ENCODE peak calls at places on chromosome 19, in nine cellular contexts. L is neural progenitor cell; M is astrocyte; G is neuronal stem cell; P is astrocyte of the spinal cord; H is CD8-positive, alpha-beta T cell; I is ovary; T is AG10803; D is fibroblast of mammary gland. O is an unnamed sample.

GRCh38 chr19:45508931-45509691 is 1.8 kb downstream of the VASP start:
- DNase-seq in L (peak), M (peak), G (peak), P (peak), H (no peak), I (peak), T (peak), D (peak), O (peak)

GRCh38 chr19:47437500-47437899 is 18.2 kb upstream of the MEIS3 start:
- DNase-seq in L (peak), M (no peak), G (no peak), P (no peak), H (no peak), I (no peak), T (no peak), D (no peak), O (no peak)

GRCh38 chr19:30222428-30222873 is 149.7 kb upstream of the ZNF536 start:
- DNase-seq in L (peak), M (no peak), G (no peak), P (no peak), H (no peak), I (no peak), T (no peak), D (no peak), O (no peak)

GRCh38 chr19:21571316-21571715 is 65.9 kb downstream of the ZNF429 start:
- DNase-seq in L (no peak), M (no peak), G (no peak), P (no peak), H (no peak), I (no peak), T (no peak), D (no peak), O (no peak)

GRCh38 chr19:48569814-48570213 is 17.8 kb downstream of the SULT2B1 start:
- DNase-seq in L (peak), M (peak), G (no peak), P (peak), H (no peak), I (no peak), T (peak), D (peak), O (no peak)

GRCh38 chr19:12112701-12113100 is 27.4 kb downstream of the ZNF20 start:
- DNase-seq in L (no peak), M (no peak), G (no peak), P (no peak), H (no peak), I (no peak), T (no peak), D (no peak), O (no peak)

GRCh38 chr19:39397360-39398296 is 6.5 kb downstream of the MED29 start:
- DNase-seq in L (peak), M (peak), G (no peak), P (peak), H (peak), I (peak), T (peak), D (peak), O (peak)

GRCh38 chr19:43560687-43561086 is 14.6 kb downstream of the XRCC1 start:
- DNase-seq in L (no peak), M (no peak), G (no peak), P (peak), H (no peak), I (no peak), T (no peak), D (peak), O (peak)

GRCh38 chr19:39413269-39413902 is 917 bp downstream of the PLEKHG2 start:
- DNase-seq in L (peak), M (no peak), G (no peak), P (peak), H (no peak), I (peak), T (peak), D (peak), O (no peak)

GRCh38 chr19:48618278-48618915 is 581 bp downstream of the RPL18 start:
- DNase-seq in L (no peak), M (no peak), G (no peak), P (no peak), H (no peak), I (peak), T (no peak), D (no peak), O (no peak)

GRCh38 chr19:48501961-48502719 is 9.5 kb downstream of the LMTK3 start:
- DNase-seq in L (peak), M (no peak), G (peak), P (no peak), H (peak), I (no peak), T (no peak), D (peak), O (peak)

GRCh38 chr19:1624458-1624857 is 19.2 kb upstream of the UQCR11 start:
- DNase-seq in L (peak), M (peak), G (peak), P (peak), H (peak), I (no peak), T (peak), D (peak), O (peak)

GRCh38 chr19:35347930-35348298 is 212 bp downstream of the FFAR1 start:
- DNase-seq in L (no peak), M (no peak), G (no peak), P (no peak), H (no peak), I (peak), T (no peak), D (no peak), O (no peak)

GRCh38 chr19:8835446-8835845 is 3.3 kb downstream of the MBD3L1 start:
- DNase-seq in L (no peak), M (no peak), G (no peak), P (no peak), H (no peak), I (no peak), T (no peak), D (no peak), O (no peak)

GRCh38 chr19:34985249-34986022 is 14.7 kb upstream of the GRAMD1A start:
- DNase-seq in L (peak), M (peak), G (no peak), P (no peak), H (no peak), I (no peak), T (peak), D (peak), O (peak)

GRCh38 chr19:42497492-42498226 is 30.6 kb downstream of the CEACAM1 start:
- DNase-seq in L (no peak), M (no peak), G (no peak), P (no peak), H (no peak), I (no peak), T (no peak), D (no peak), O (no peak)

GRCh38 chr19:42345191-42345812 is 19.9 kb downstream of the MEGF8 start:
- DNase-seq in L (no peak), M (no peak), G (no peak), P (no peak), H (no peak), I (no peak), T (peak), D (peak), O (no peak)

GRCh38 chr19:51020988-51021651 is 1.6 kb upstream of the KLK10 start:
- DNase-seq in L (peak), M (peak), G (peak), P (peak), H (no peak), I (no peak), T (peak), D (peak), O (peak)

GRCh38 chr19:1651061-1651547 is 1.3 kb downstream of the TCF3 start:
- DNase-seq in L (peak), M (no peak), G (peak), P (no peak), H (peak), I (peak), T (peak), D (peak), O (no peak)

GRCh38 chr19:19155495-19156219 is 14.4 kb downstream of the MEF2B start:
- DNase-seq in L (no peak), M (no peak), G (no peak), P (no peak), H (no peak), I (no peak), T (no peak), D (no peak), O (no peak)

GRCh38 chr19:46976845-46977320 is 42.8 kb upstream of the NPAS1 start:
- DNase-seq in L (peak), M (peak), G (peak), P (peak), H (no peak), I (no peak), T (peak), D (peak), O (no peak)

GRCh38 chr19:47353307-47353712 is 4.2 kb downstream of the DHX34 start:
- DNase-seq in L (no peak), M (no peak), G (no peak), P (no peak), H (no peak), I (no peak), T (no peak), D (no peak), O (no peak)

GRCh38 chr19:48108997-48109782 is 1.4 kb downstream of the PLA2G4C start:
- DNase-seq in L (no peak), M (no peak), G (no peak), P (no peak), H (no peak), I (no peak), T (no peak), D (no peak), O (no peak)

GRCh38 chr19:1837625-1838105 is 10.6 kb downstream of the REXO1 start:
- DNase-seq in L (peak), M (no peak), G (no peak), P (no peak), H (no peak), I (no peak), T (no peak), D (peak), O (no peak)

GRCh38 chr19:3448616-3449334 is 31.6 kb downstream of the SMIM24 start:
- DNase-seq in L (no peak), M (no peak), G (no peak), P (no peak), H (no peak), I (no peak), T (no peak), D (no peak), O (no peak)

GRCh38 chr19:37936886-37937285 is 29.9 kb downstream of the SIPA1L3 start:
- DNase-seq in L (no peak), M (no peak), G (no peak), P (no peak), H (no peak), I (no peak), T (no peak), D (no peak), O (no peak)

GRCh38 chr19:52336117-52336811 is at the start of gene ZNF610:
- DNase-seq in L (peak), M (peak), G (peak), P (peak), H (peak), I (peak), T (peak), D (peak), O (peak)

GRCh38 chr19:43651758-43652545 is 12.3 kb upstream of the CADM4 start:
- DNase-seq in L (peak), M (peak), G (no peak), P (peak), H (peak), I (peak), T (peak), D (peak), O (peak)

GRCh38 chr19:1863638-1864479 is 480 bp upstream of the KLF16 start:
- DNase-seq in L (peak), M (peak), G (peak), P (peak), H (peak), I (peak), T (peak), D (peak), O (peak)

GRCh38 chr19:54554006-54554405 is 19.6 kb upstream of the LILRA2 start:
- DNase-seq in L (no peak), M (no peak), G (no peak), P (no peak), H (no peak), I (no peak), T (no peak), D (no peak), O (no peak)

GRCh38 chr19:22831211-22831610 is 880 bp upstream of the ZNF723 start:
- DNase-seq in L (no peak), M (no peak), G (no peak), P (no peak), H (no peak), I (no peak), T (no peak), D (no peak), O (no peak)
- H3K4me3 ChIP-seq in L (no peak), M (no peak), G (no peak), P (no peak), H (no peak), I (no peak), T (no peak), D (no peak), O (no peak)

GRCh38 chr19:10010939-10011338 is 635 bp upstream of the COL5A3 start:
- DNase-seq in L (no peak), M (no peak), G (no peak), P (no peak), H (no peak), I (no peak), T (no peak), D (no peak), O (no peak)

GRCh38 chr19:10009714-10010224 is 535 bp downstream of the COL5A3 start:
- DNase-seq in L (no peak), M (no peak), G (no peak), P (no peak), H (no peak), I (no peak), T (peak), D (peak), O (peak)

GRCh38 chr19:10007811-10008211 is 2.5 kb downstream of the COL5A3 start:
- DNase-seq in L (no peak), M (peak), G (no peak), P (peak), H (no peak), I (no peak), T (peak), D (peak), O (no peak)

GRCh38 chr19:10010247-10010691 is at the start of gene COL5A3:
- DNase-seq in L (peak), M (no peak), G (no peak), P (no peak), H (no peak), I (peak), T (peak), D (peak), O (peak)

DNA sequence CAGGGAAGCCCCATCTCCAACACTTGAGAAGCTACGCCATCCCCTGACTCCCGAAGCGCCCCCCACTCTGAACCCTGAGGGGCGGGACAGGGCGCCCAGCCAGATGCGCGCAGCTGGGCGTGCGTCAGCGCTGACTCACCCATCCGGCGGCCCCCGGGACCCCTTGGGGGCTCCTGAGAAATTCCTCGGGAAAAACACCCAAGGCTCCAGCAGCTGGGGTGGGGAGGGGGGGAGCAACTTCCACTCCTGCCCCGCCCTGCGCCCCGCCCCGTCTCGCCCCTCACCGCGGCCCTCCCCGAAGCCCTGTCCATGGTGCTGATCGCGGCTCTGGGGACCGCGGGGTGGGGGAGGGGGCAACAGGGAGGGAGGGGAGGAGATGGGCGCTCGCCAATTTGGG is 1.0 kb downstream of the COL5A3 start:
- DNase-seq in L (peak), M (peak), G (peak), P (peak), H (peak), I (peak), T (peak), D (peak), O (no peak)
- H3K4me3 ChIP-seq in L (no peak), M (peak), G (no peak), P (no peak), H (no peak), I (no peak), T (peak), D (peak), O (no peak)

DNA sequence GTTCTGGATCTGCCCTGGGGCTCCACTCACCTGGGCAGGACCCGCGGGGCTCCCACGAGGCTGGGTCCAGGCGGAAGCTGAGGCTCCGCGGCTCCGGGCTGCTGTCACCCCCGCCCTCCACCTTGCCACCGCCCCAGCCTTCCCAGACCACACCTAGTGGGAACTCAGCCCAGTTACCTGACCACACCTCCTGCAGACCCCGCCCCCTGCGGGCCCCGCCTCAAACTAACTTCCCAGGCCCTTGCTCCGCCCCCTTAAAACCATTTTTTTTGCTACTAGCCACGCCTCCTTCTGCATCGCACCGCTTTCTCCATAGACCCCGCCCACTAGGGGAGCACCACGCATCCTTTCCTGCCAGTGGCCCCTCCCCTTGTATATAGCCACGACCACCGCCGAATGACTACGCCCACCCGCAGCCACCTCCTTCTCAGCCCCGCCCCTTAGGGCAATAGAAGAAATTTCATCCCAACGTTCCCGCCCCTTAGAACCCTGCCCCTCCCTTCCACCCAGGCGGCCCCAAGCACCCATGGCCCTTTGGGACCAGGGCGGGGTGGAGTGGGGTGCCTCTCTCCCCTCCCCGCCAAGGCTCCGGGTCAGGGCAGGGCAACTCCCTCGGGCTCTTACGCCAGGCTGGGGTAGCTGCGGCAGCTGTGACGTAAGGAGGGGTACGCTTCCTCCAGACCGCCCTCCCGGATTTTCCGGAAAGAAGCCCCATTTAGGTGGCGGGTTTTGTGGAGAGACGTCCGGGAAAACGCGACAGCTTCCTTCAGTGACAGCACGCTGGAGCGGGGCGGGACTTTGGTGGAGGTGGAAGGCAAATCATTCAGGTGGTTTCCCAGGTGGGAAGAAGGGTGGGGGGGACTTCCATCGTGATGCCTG is at the start of gene SH2D3A:
- DNase-seq in L (peak), M (no peak), G (peak), P (no peak), H (peak), I (no peak), T (no peak), D (no peak), O (peak)
- H3K4me3 ChIP-seq in L (peak), M (no peak), G (no peak), P (no peak), H (peak), I (no peak), T (no peak), D (no peak), O (peak)

DNA sequence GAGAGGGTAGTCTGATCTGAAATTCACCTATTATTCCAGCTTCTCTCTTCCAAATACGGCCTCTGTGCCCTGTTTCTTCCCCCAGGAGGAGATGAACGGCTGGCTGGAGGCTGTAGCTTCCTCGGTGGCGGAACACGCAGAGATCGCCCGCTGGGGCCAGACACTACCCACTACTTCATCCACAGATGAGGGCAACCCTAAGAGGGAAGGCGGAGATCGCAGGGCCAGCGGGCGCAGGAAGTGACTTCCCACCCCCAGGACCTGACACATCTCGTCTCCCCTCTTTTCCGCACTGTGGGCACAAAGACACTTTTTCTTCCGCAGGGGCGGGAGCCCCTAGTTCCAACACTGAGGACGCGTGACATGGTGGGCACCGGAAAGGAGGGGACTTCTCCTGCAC is 1.3 kb upstream of the SHKBP1 start:
- DNase-seq in L (no peak), M (no peak), G (no peak), P (no peak), H (no peak), I (no peak), T (no peak), D (no peak), O (no peak)
- H3K4me3 ChIP-seq in L (no peak), M (no peak), G (no peak), P (no peak), H (no peak), I (no peak), T (no peak), D (no peak), O (no peak)

DNA sequence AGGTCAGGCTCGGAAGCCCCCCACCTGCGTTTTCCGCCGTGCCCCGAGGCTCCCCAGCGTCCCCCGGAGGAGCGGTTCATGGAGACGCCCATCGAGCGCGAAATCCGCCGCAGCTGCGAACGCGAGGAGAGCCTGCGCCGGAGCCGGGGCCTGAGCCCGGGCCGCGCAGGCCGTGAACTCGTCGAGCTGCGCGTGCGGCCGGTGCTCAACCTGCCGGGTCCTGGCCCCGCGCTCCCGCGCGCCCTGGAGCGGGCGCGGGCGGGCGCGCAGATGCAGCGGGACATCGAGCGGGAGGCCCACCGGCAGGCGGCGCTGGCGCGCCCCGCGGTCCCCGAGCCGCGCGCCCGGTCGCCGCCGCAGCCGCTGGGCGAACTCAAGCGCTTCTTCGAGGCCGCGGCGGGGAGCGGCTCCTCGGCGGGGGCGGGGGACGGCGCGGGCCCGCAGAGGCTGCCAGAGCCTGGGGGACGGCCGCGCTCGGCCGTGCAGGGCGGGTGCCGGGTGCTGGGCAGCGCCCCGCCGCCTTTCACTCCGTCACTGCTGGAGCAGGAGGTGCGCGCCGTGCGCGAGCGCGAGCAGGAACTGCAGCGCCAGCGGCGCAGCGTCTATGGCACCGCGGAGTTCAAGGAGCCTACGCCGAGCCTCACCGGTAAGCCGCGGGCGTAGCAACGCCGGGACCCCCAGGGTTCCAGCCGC is 792 bp downstream of the MISP3 start:
- DNase-seq in L (peak), M (peak), G (peak), P (peak), H (peak), I (peak), T (peak), D (peak), O (peak)
- H3K4me3 ChIP-seq in L (peak), M (peak), G (peak), P (peak), H (peak), I (peak), T (peak), D (peak), O (peak)

DNA sequence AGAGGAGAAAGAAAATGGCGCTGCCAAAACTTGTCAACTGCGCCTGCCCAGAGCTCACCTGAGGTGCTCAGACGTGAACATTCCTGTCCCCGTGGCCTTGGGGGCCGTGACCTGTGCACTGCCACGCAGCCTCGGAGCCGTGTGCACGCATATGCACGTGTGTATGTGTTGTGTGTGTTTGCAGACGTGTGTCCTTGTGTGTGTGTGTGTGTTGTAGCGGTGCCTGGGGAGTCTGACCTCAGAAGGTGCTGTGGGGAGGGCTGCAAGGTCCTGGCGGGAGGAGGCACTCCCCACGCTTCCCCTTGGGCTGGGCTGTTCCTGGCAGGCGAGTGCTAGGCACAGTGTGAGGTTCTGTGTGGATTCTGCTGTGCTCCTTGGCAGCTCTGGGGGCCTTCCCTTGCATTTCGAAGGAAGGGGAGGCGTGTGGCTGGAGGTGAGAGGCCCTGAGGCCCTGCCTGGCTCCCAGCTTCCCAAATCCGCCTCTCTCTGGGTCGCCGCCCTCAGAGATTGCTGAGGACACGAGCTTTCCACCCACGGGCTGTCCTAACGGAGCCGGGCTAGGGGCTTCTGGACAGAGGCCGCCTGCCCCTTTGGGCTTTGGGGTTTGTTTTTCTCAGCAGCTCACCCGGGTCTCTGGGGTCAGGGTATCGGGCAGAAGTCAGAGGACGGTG is 4.5 kb downstream of the BSG start:
- DNase-seq in L (no peak), M (no peak), G (no peak), P (no peak), H (no peak), I (no peak), T (no peak), D (no peak), O (no peak)
- H3K4me3 ChIP-seq in L (no peak), M (no peak), G (no peak), P (no peak), H (no peak), I (no peak), T (no peak), D (no peak), O (no peak)

O was measured in epithelial cell of esophagus.